ENCODE peak calls at places on chromosomes 6 and 20, in five cellular contexts. D, Q, T, B and K are unnamed samples.

GRCh38 chr6:100622907-100623692 is 158.4 kb upstream of the SIM1 start:
- DNase-seq in D (no peak), Q (no peak), T (no peak), B (no peak), K (no peak)

GRCh38 chr6:144304223-144304848 is 19.2 kb downstream of the UTRN start:
- DNase-seq in D (no peak), Q (no peak), T (no peak), B (no peak), K (no peak)

GRCh38 chr6:143772110-143772509 is 71.0 kb upstream of the LTV1 start:
- DNase-seq in D (no peak), Q (no peak), T (no peak), B (no peak), K (no peak)

GRCh38 chr20:18176318-18176785 is 38.7 kb downstream of the KAT14 start:
- DNase-seq in D (no peak), Q (no peak), T (no peak), B (no peak), K (no peak)

GRCh38 chr6:38262609-38263008 is 377.1 kb downstream of the BTBD9 start:
- DNase-seq in D (no peak), Q (no peak), T (no peak), B (no peak), K (no peak)

GRCh38 chr6:51147756-51148155 is 329.1 kb downstream of the TFAP2B start:
- DNase-seq in D (no peak), Q (no peak), T (no peak), B (no peak), K (no peak)

GRCh38 chr6:85674604-85675003 is 31.9 kb upstream of the SYNCRIP start:
- DNase-seq in D (no peak), Q (no peak), T (no peak), B (no peak), K (no peak)

GRCh38 chr6:42777126-42777822 is 4.6 kb upstream of the BICRAL start:
- DNase-seq in D (no peak), Q (no peak), T (no peak), B (no peak), K (no peak)

GRCh38 chr6:127992144-127992543 is 91.3 kb upstream of the THEMIS start:
- DNase-seq in D (no peak), Q (no peak), T (no peak), B (no peak), K (no peak)

GRCh38 chr6:111591370-111591900 is 14.2 kb downstream of the TRAF3IP2 start:
- DNase-seq in D (no peak), Q (peak), T (peak), B (no peak), K (peak)